ENCODE peak calls at places on chromosomes 11 and 22, in ten cellular contexts. One of them, this sample, is unnamed. For H3K9me3, the result is how much of the 10 kb centered on the place peaks cover.

GRCh38 chr11:118923721-118924587 is 1.8 kb downstream of the BCL9L start:
- DNase-seq in iPS DF 6.9: no peak
- DNase-seq in NT2/D1: no peak
- DNase-seq in CD8-positive, alpha-beta T cell: peak
- DNase-seq in neuronal stem cell: no peak
- DNase-seq in H9: no peak
- DNase-seq in cardiac muscle cell: no peak
- DNase-seq in colonic mucosa: peak
- DNase-seq in left ventricle myocardium inferior: no peak
- DNase-seq in CD4-positive, alpha-beta T cell: no peak
- DNase-seq in this sample: no peak

GRCh38 chr22:22380098-22381030 is 128.2 kb downstream of the ZNF280B start:
- DNase-seq in iPS DF 6.9: peak
- DNase-seq in NT2/D1: no peak
- DNase-seq in CD8-positive, alpha-beta T cell: no peak
- DNase-seq in neuronal stem cell: no peak
- DNase-seq in H9: peak
- DNase-seq in cardiac muscle cell: no peak
- DNase-seq in colonic mucosa: no peak
- DNase-seq in left ventricle myocardium inferior: no peak
- DNase-seq in CD4-positive, alpha-beta T cell: no peak
- DNase-seq in this sample: no peak

GRCh38 chr11:31974737-31975136 is 116.1 kb upstream of the RCN1 start:
- DNase-seq in iPS DF 6.9: no peak
- DNase-seq in NT2/D1: no peak
- DNase-seq in CD8-positive, alpha-beta T cell: no peak
- DNase-seq in neuronal stem cell: no peak
- DNase-seq in H9: no peak
- DNase-seq in cardiac muscle cell: peak
- DNase-seq in colonic mucosa: no peak
- DNase-seq in left ventricle myocardium inferior: no peak
- DNase-seq in CD4-positive, alpha-beta T cell: no peak
- DNase-seq in this sample: no peak

GRCh38 chr11:75317446-75318122 is 33.9 kb downstream of the ARRB1 start:
- DNase-seq in iPS DF 6.9: no peak
- DNase-seq in NT2/D1: no peak
- DNase-seq in CD8-positive, alpha-beta T cell: no peak
- DNase-seq in neuronal stem cell: no peak
- DNase-seq in H9: no peak
- DNase-seq in cardiac muscle cell: no peak
- DNase-seq in colonic mucosa: no peak
- DNase-seq in left ventricle myocardium inferior: no peak
- DNase-seq in CD4-positive, alpha-beta T cell: no peak
- DNase-seq in this sample: no peak

GRCh38 chr11:17719028-17719939 is at the start of gene MYOD1:
- DNase-seq in iPS DF 6.9: no peak
- DNase-seq in NT2/D1: no peak
- DNase-seq in CD8-positive, alpha-beta T cell: no peak
- DNase-seq in neuronal stem cell: no peak
- DNase-seq in H9: peak
- DNase-seq in cardiac muscle cell: no peak
- DNase-seq in colonic mucosa: no peak
- DNase-seq in left ventricle myocardium inferior: no peak
- DNase-seq in CD4-positive, alpha-beta T cell: no peak
- DNase-seq in this sample: no peak

GRCh38 chr11:65853249-65853979 is 4.6 kb downstream of the CFL1 start:
- DNase-seq in iPS DF 6.9: no peak
- DNase-seq in NT2/D1: peak
- DNase-seq in CD8-positive, alpha-beta T cell: peak
- DNase-seq in neuronal stem cell: no peak
- DNase-seq in H9: peak
- DNase-seq in cardiac muscle cell: no peak
- DNase-seq in colonic mucosa: peak
- DNase-seq in left ventricle myocardium inferior: no peak
- DNase-seq in CD4-positive, alpha-beta T cell: no peak
- DNase-seq in this sample: no peak

GRCh38 chr22:43535741-43536140 is 123.9 kb downstream of the MPPED1 start:
- DNase-seq in iPS DF 6.9: no peak
- DNase-seq in NT2/D1: no peak
- DNase-seq in CD8-positive, alpha-beta T cell: no peak
- DNase-seq in neuronal stem cell: no peak
- DNase-seq in H9: no peak
- DNase-seq in cardiac muscle cell: no peak
- DNase-seq in colonic mucosa: no peak
- DNase-seq in left ventricle myocardium inferior: no peak
- DNase-seq in CD4-positive, alpha-beta T cell: no peak
- DNase-seq in this sample: no peak

GRCh38 chr11:57888385-57888784 is 126.8 kb downstream of the CTNND1 start:
- DNase-seq in iPS DF 6.9: no peak
- DNase-seq in NT2/D1: no peak
- DNase-seq in CD8-positive, alpha-beta T cell: no peak
- DNase-seq in neuronal stem cell: no peak
- DNase-seq in H9: no peak
- DNase-seq in cardiac muscle cell: no peak
- DNase-seq in colonic mucosa: no peak
- DNase-seq in left ventricle myocardium inferior: no peak
- DNase-seq in CD4-positive, alpha-beta T cell: no peak
- DNase-seq in this sample: no peak

GRCh38 chr11:10540546-10540914 is 457 bp downstream of the RNF141 start:
- DNase-seq in iPS DF 6.9: no peak
- DNase-seq in NT2/D1: no peak
- DNase-seq in CD8-positive, alpha-beta T cell: no peak
- DNase-seq in neuronal stem cell: no peak
- DNase-seq in H9: peak
- DNase-seq in cardiac muscle cell: peak
- DNase-seq in colonic mucosa: peak
- DNase-seq in left ventricle myocardium inferior: no peak
- DNase-seq in CD4-positive, alpha-beta T cell: no peak
- DNase-seq in this sample: no peak

GRCh38 chr11:36352919-36353318 is 56.8 kb downstream of the PRR5L start:
- DNase-seq in iPS DF 6.9: no peak
- DNase-seq in NT2/D1: no peak
- DNase-seq in CD8-positive, alpha-beta T cell: peak
- DNase-seq in neuronal stem cell: no peak
- DNase-seq in H9: no peak
- DNase-seq in cardiac muscle cell: no peak
- DNase-seq in colonic mucosa: peak
- DNase-seq in left ventricle myocardium inferior: no peak
- DNase-seq in CD4-positive, alpha-beta T cell: no peak
- DNase-seq in this sample: peak

GRCh38 chr11:67651976-67652895 is 1.7 kb upstream of the ACY3 start:
- DNase-seq in iPS DF 6.9: no peak
- DNase-seq in NT2/D1: no peak
- DNase-seq in CD8-positive, alpha-beta T cell: no peak
- DNase-seq in neuronal stem cell: no peak
- DNase-seq in H9: no peak
- DNase-seq in cardiac muscle cell: no peak
- DNase-seq in colonic mucosa: no peak
- DNase-seq in left ventricle myocardium inferior: no peak
- DNase-seq in CD4-positive, alpha-beta T cell: no peak
- DNase-seq in this sample: no peak

GRCh38 chr11:20762112-20762511 is 92.7 kb downstream of the NELL1 start:
- DNase-seq in iPS DF 6.9: no peak
- DNase-seq in NT2/D1: no peak
- DNase-seq in CD8-positive, alpha-beta T cell: no peak
- DNase-seq in neuronal stem cell: no peak
- DNase-seq in H9: no peak
- DNase-seq in cardiac muscle cell: no peak
- DNase-seq in colonic mucosa: no peak
- DNase-seq in left ventricle myocardium inferior: no peak
- DNase-seq in CD4-positive, alpha-beta T cell: no peak
- DNase-seq in this sample: no peak

GRCh38 chr11:19827399-19828135 is 114.9 kb downstream of the NAV2 start:
- DNase-seq in iPS DF 6.9: no peak
- DNase-seq in NT2/D1: no peak
- DNase-seq in CD8-positive, alpha-beta T cell: no peak
- DNase-seq in neuronal stem cell: no peak
- DNase-seq in H9: peak
- DNase-seq in cardiac muscle cell: peak
- DNase-seq in colonic mucosa: peak
- DNase-seq in left ventricle myocardium inferior: no peak
- DNase-seq in CD4-positive, alpha-beta T cell: no peak
- DNase-seq in this sample: no peak

GRCh38 chr22:30982501-30982900 is 13.4 kb downstream of the TUG1 start:
- DNase-seq in iPS DF 6.9: no peak
- DNase-seq in NT2/D1: no peak
- DNase-seq in CD8-positive, alpha-beta T cell: no peak
- DNase-seq in neuronal stem cell: no peak
- DNase-seq in H9: no peak
- DNase-seq in cardiac muscle cell: no peak
- DNase-seq in colonic mucosa: no peak
- DNase-seq in left ventricle myocardium inferior: no peak
- DNase-seq in CD4-positive, alpha-beta T cell: no peak
- DNase-seq in this sample: no peak

GRCh38 chr22:30990675-30991074 is 21.6 kb downstream of the TUG1 start:
- DNase-seq in iPS DF 6.9: no peak
- DNase-seq in NT2/D1: no peak
- DNase-seq in CD8-positive, alpha-beta T cell: no peak
- DNase-seq in neuronal stem cell: no peak
- DNase-seq in H9: no peak
- DNase-seq in cardiac muscle cell: no peak
- DNase-seq in colonic mucosa: no peak
- DNase-seq in left ventricle myocardium inferior: no peak
- DNase-seq in CD4-positive, alpha-beta T cell: no peak
- DNase-seq in this sample: no peak

GRCh38 chr22:30989473-30989872 is 20.4 kb downstream of the TUG1 start:
- DNase-seq in iPS DF 6.9: no peak
- DNase-seq in NT2/D1: no peak
- DNase-seq in CD8-positive, alpha-beta T cell: no peak
- DNase-seq in neuronal stem cell: no peak
- DNase-seq in H9: no peak
- DNase-seq in cardiac muscle cell: peak
- DNase-seq in colonic mucosa: no peak
- DNase-seq in left ventricle myocardium inferior: no peak
- DNase-seq in CD4-positive, alpha-beta T cell: no peak
- DNase-seq in this sample: no peak

GRCh38 chr22:30984317-30984716 is 15.3 kb downstream of the TUG1 start:
- DNase-seq in iPS DF 6.9: no peak
- DNase-seq in NT2/D1: no peak
- DNase-seq in CD8-positive, alpha-beta T cell: no peak
- DNase-seq in neuronal stem cell: no peak
- DNase-seq in H9: no peak
- DNase-seq in cardiac muscle cell: no peak
- DNase-seq in colonic mucosa: no peak
- DNase-seq in left ventricle myocardium inferior: no peak
- DNase-seq in CD4-positive, alpha-beta T cell: no peak
- DNase-seq in this sample: no peak

DNA sequence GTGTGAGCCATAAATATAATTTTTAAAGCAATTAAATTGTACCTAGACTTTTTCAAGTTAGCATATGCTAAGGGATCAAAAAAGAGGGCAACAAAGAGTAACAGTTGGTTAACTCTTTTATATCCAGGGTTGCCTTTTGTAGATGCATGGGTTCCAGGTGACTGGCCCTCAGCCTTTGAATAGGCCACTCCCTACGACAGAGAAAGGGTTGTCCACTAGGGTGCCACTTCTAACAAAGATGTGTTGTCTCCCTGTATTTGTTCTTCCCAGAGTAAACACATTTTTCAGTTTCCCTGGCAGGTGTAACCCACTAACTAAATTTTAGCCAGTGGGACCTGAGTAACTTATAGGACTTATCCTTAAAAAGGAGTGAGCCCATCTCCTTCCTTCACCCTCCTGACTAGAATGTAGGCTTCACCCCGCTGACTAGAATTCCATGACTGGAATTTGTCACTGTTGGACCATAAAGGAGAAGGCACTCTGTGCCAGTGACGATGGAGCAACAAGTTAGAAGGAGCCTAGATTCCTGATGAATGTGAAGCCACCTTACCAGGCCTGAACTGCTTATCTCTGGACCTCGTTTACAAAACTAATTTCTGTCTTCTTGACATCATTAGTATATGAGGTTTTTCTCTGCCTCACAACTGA is 16.6 kb downstream of the TUG1 start:
- DNase-seq in iPS DF 6.9: no peak
- DNase-seq in NT2/D1: no peak
- DNase-seq in CD8-positive, alpha-beta T cell: no peak
- DNase-seq in neuronal stem cell: no peak
- DNase-seq in H9: no peak
- DNase-seq in cardiac muscle cell: no peak
- DNase-seq in colonic mucosa: no peak
- DNase-seq in left ventricle myocardium inferior: no peak
- DNase-seq in CD4-positive, alpha-beta T cell: no peak
- DNase-seq in this sample: no peak
- H3K9me3 ChIP-seq in iPS DF 6.9: under half
- H3K9me3 ChIP-seq in NT2/D1: under half
- H3K9me3 ChIP-seq in CD8-positive, alpha-beta T cell: under half
- H3K9me3 ChIP-seq in neuronal stem cell: under half
- H3K9me3 ChIP-seq in H9: under half
- H3K9me3 ChIP-seq in cardiac muscle cell: under half
- H3K9me3 ChIP-seq in colonic mucosa: under half
- H3K9me3 ChIP-seq in left ventricle myocardium inferior: half or more
- H3K9me3 ChIP-seq in CD4-positive, alpha-beta T cell: half or more
- H3K9me3 ChIP-seq in this sample: under half

GRCh38 chr22:49045276-49045675 is 782.4 kb downstream of the BRD1 start:
- DNase-seq in iPS DF 6.9: no peak
- DNase-seq in NT2/D1: no peak
- DNase-seq in CD8-positive, alpha-beta T cell: no peak
- DNase-seq in neuronal stem cell: no peak
- DNase-seq in H9: no peak
- DNase-seq in cardiac muscle cell: no peak
- DNase-seq in colonic mucosa: no peak
- DNase-seq in left ventricle myocardium inferior: no peak
- DNase-seq in CD4-positive, alpha-beta T cell: no peak
- DNase-seq in this sample: no peak
- H3K9me3 ChIP-seq in iPS DF 6.9: under half
- H3K9me3 ChIP-seq in NT2/D1: under half
- H3K9me3 ChIP-seq in CD8-positive, alpha-beta T cell: under half
- H3K9me3 ChIP-seq in neuronal stem cell: under half
- H3K9me3 ChIP-seq in H9: under half
- H3K9me3 ChIP-seq in cardiac muscle cell: under half
- H3K9me3 ChIP-seq in colonic mucosa: under half
- H3K9me3 ChIP-seq in left ventricle myocardium inferior: under half
- H3K9me3 ChIP-seq in CD4-positive, alpha-beta T cell: under half
- H3K9me3 ChIP-seq in this sample: under half

GRCh38 chr11:127074151-127074761 is 73.7 kb upstream of the KIRREL3 start:
- DNase-seq in iPS DF 6.9: no peak
- DNase-seq in NT2/D1: peak
- DNase-seq in CD8-positive, alpha-beta T cell: no peak
- DNase-seq in neuronal stem cell: peak
- DNase-seq in H9: peak
- DNase-seq in cardiac muscle cell: peak
- DNase-seq in colonic mucosa: peak
- DNase-seq in left ventricle myocardium inferior: no peak
- DNase-seq in CD4-positive, alpha-beta T cell: no peak
- DNase-seq in this sample: no peak
- H3K9me3 ChIP-seq in iPS DF 6.9: under half
- H3K9me3 ChIP-seq in NT2/D1: under half
- H3K9me3 ChIP-seq in CD8-positive, alpha-beta T cell: under half
- H3K9me3 ChIP-seq in neuronal stem cell: under half
- H3K9me3 ChIP-seq in H9: under half
- H3K9me3 ChIP-seq in cardiac muscle cell: under half
- H3K9me3 ChIP-seq in colonic mucosa: under half
- H3K9me3 ChIP-seq in left ventricle myocardium inferior: under half
- H3K9me3 ChIP-seq in CD4-positive, alpha-beta T cell: under half
- H3K9me3 ChIP-seq in this sample: under half

GRCh38 chr11:69088676-69089146 is 40.0 kb downstream of the TPCN2 start:
- DNase-seq in iPS DF 6.9: peak
- DNase-seq in NT2/D1: peak
- DNase-seq in CD8-positive, alpha-beta T cell: peak
- DNase-seq in neuronal stem cell: peak
- DNase-seq in H9: peak
- DNase-seq in cardiac muscle cell: peak
- DNase-seq in colonic mucosa: peak
- DNase-seq in left ventricle myocardium inferior: peak
- DNase-seq in CD4-positive, alpha-beta T cell: peak
- DNase-seq in this sample: no peak
- H3K9me3 ChIP-seq in iPS DF 6.9: under half
- H3K9me3 ChIP-seq in NT2/D1: under half
- H3K9me3 ChIP-seq in CD8-positive, alpha-beta T cell: under half
- H3K9me3 ChIP-seq in neuronal stem cell: under half
- H3K9me3 ChIP-seq in H9: under half
- H3K9me3 ChIP-seq in cardiac muscle cell: under half
- H3K9me3 ChIP-seq in colonic mucosa: under half
- H3K9me3 ChIP-seq in left ventricle myocardium inferior: under half
- H3K9me3 ChIP-seq in CD4-positive, alpha-beta T cell: under half
- H3K9me3 ChIP-seq in this sample: under half

This sample was measured in T-helper 17 cell.